ENCODE peak calls at places on chromosomes 7 and 10, in nine cellular contexts. One of them, this sample, is unnamed.

GRCh38 chr7:89312561-89312960 is 517.0 kb upstream of the TEX47 start:
- DNase-seq in tibial artery: no peak
- DNase-seq in RPMI7951: no peak
- DNase-seq in endothelial cell: no peak
- DNase-seq in activated CD4-positive, alpha-beta T cell treated with anti-CD3 and anti-CD28 coated beads for 1 hour: no peak
- DNase-seq in HFFc6: no peak
- DNase-seq in stimulated activated effector memory CD8-positive, alpha-beta T cell treated with anti-CD3 and anti-CD28 coated beads, Interleukin-12 subunit alpha, Interleukin-12 subunit beta, amount 100 ng/mL, for 72 hours: no peak
- DNase-seq in T-helper 1 cell: no peak
- DNase-seq in left colon: no peak
- DNase-seq in this sample: no peak

GRCh38 chr7:47411281-47411869 is 170.5 kb downstream of the TNS3 start:
- DNase-seq in stimulated activated effector memory CD8-positive, alpha-beta T cell treated with anti-CD3 and anti-CD28 coated beads, Interleukin-12 subunit alpha, Interleukin-12 subunit beta, amount 100 ng/mL, for 72 hours: no peak
- DNase-seq in tibial artery: peak; percentile 47
- DNase-seq in endothelial cell: no peak
- DNase-seq in T-helper 1 cell: no peak
- DNase-seq in left colon: no peak
- DNase-seq in RPMI7951: no peak
- DNase-seq in HFFc6: no peak
- DNase-seq in activated CD4-positive, alpha-beta T cell treated with anti-CD3 and anti-CD28 coated beads for 1 hour: no peak
- DNase-seq in this sample: no peak

GRCh38 chr10:28453926-28454325 is 79.0 kb upstream of the WAC start:
- DNase-seq in tibial artery: no peak
- DNase-seq in HFFc6: no peak
- DNase-seq in activated CD4-positive, alpha-beta T cell treated with anti-CD3 and anti-CD28 coated beads for 1 hour: no peak
- DNase-seq in RPMI7951: no peak
- DNase-seq in stimulated activated effector memory CD8-positive, alpha-beta T cell treated with anti-CD3 and anti-CD28 coated beads, Interleukin-12 subunit alpha, Interleukin-12 subunit beta, amount 100 ng/mL, for 72 hours: no peak
- DNase-seq in left colon: no peak
- DNase-seq in endothelial cell: no peak
- DNase-seq in T-helper 1 cell: no peak
- DNase-seq in this sample: no peak

GRCh38 chr10:72080042-72081035 is 8.0 kb downstream of the SPOCK2 start:
- DNase-seq in tibial artery: no peak
- DNase-seq in RPMI7951: no peak
- DNase-seq in left colon: no peak
- DNase-seq in stimulated activated effector memory CD8-positive, alpha-beta T cell treated with anti-CD3 and anti-CD28 coated beads, Interleukin-12 subunit alpha, Interleukin-12 subunit beta, amount 100 ng/mL, for 72 hours: no peak
- DNase-seq in endothelial cell: no peak
- DNase-seq in activated CD4-positive, alpha-beta T cell treated with anti-CD3 and anti-CD28 coated beads for 1 hour: no peak
- DNase-seq in HFFc6: no peak
- DNase-seq in T-helper 1 cell: no peak
- DNase-seq in this sample: no peak

GRCh38 chr10:133100706-133101463 is 13.2 kb downstream of the ADGRA1 start:
- DNase-seq in T-helper 1 cell: no peak
- DNase-seq in stimulated activated effector memory CD8-positive, alpha-beta T cell treated with anti-CD3 and anti-CD28 coated beads, Interleukin-12 subunit alpha, Interleukin-12 subunit beta, amount 100 ng/mL, for 72 hours: no peak
- DNase-seq in activated CD4-positive, alpha-beta T cell treated with anti-CD3 and anti-CD28 coated beads for 1 hour: no peak
- DNase-seq in RPMI7951: no peak
- DNase-seq in endothelial cell: peak; percentile 34
- DNase-seq in HFFc6: no peak
- DNase-seq in tibial artery: no peak
- DNase-seq in left colon: no peak
- DNase-seq in this sample: no peak

GRCh38 chr10:29619273-29619672 is 15.5 kb downstream of the SVIL start:
- DNase-seq in endothelial cell: no peak
- DNase-seq in RPMI7951: peak; percentile 74
- DNase-seq in T-helper 1 cell: no peak
- DNase-seq in activated CD4-positive, alpha-beta T cell treated with anti-CD3 and anti-CD28 coated beads for 1 hour: no peak
- DNase-seq in left colon: no peak
- DNase-seq in tibial artery: no peak
- DNase-seq in HFFc6: peak; percentile 41
- DNase-seq in stimulated activated effector memory CD8-positive, alpha-beta T cell treated with anti-CD3 and anti-CD28 coated beads, Interleukin-12 subunit alpha, Interleukin-12 subunit beta, amount 100 ng/mL, for 72 hours: no peak
- DNase-seq in this sample: no peak

GRCh38 chr7:22913116-22913515 is 90.5 kb upstream of the TOMM7 start:
- DNase-seq in activated CD4-positive, alpha-beta T cell treated with anti-CD3 and anti-CD28 coated beads for 1 hour: no peak
- DNase-seq in left colon: no peak
- DNase-seq in HFFc6: no peak
- DNase-seq in endothelial cell: no peak
- DNase-seq in tibial artery: no peak
- DNase-seq in RPMI7951: no peak
- DNase-seq in stimulated activated effector memory CD8-positive, alpha-beta T cell treated with anti-CD3 and anti-CD28 coated beads, Interleukin-12 subunit alpha, Interleukin-12 subunit beta, amount 100 ng/mL, for 72 hours: no peak
- DNase-seq in T-helper 1 cell: no peak
- DNase-seq in this sample: no peak

GRCh38 chr10:79269443-79269842 is 77.8 kb upstream of the PPIF start:
- DNase-seq in T-helper 1 cell: no peak
- DNase-seq in endothelial cell: no peak
- DNase-seq in left colon: no peak
- DNase-seq in tibial artery: no peak
- DNase-seq in RPMI7951: no peak
- DNase-seq in HFFc6: no peak
- DNase-seq in stimulated activated effector memory CD8-positive, alpha-beta T cell treated with anti-CD3 and anti-CD28 coated beads, Interleukin-12 subunit alpha, Interleukin-12 subunit beta, amount 100 ng/mL, for 72 hours: no peak
- DNase-seq in activated CD4-positive, alpha-beta T cell treated with anti-CD3 and anti-CD28 coated beads for 1 hour: no peak
- DNase-seq in this sample: no peak

GRCh38 chr10:24467094-24467493 is 256.6 kb downstream of the ARHGAP21 start:
- DNase-seq in RPMI7951: no peak
- DNase-seq in HFFc6: no peak
- DNase-seq in activated CD4-positive, alpha-beta T cell treated with anti-CD3 and anti-CD28 coated beads for 1 hour: no peak
- DNase-seq in T-helper 1 cell: no peak
- DNase-seq in endothelial cell: no peak
- DNase-seq in tibial artery: no peak
- DNase-seq in left colon: no peak
- DNase-seq in stimulated activated effector memory CD8-positive, alpha-beta T cell treated with anti-CD3 and anti-CD28 coated beads, Interleukin-12 subunit alpha, Interleukin-12 subunit beta, amount 100 ng/mL, for 72 hours: no peak
- DNase-seq in this sample: no peak

GRCh38 chr7:155947051-155947450 is 134.8 kb upstream of the SHH start:
- DNase-seq in tibial artery: no peak
- DNase-seq in HFFc6: no peak
- DNase-seq in stimulated activated effector memory CD8-positive, alpha-beta T cell treated with anti-CD3 and anti-CD28 coated beads, Interleukin-12 subunit alpha, Interleukin-12 subunit beta, amount 100 ng/mL, for 72 hours: no peak
- DNase-seq in activated CD4-positive, alpha-beta T cell treated with anti-CD3 and anti-CD28 coated beads for 1 hour: no peak
- DNase-seq in RPMI7951: peak; percentile 78
- DNase-seq in endothelial cell: no peak
- DNase-seq in T-helper 1 cell: no peak
- DNase-seq in left colon: no peak
- DNase-seq in this sample: no peak

GRCh38 chr7:157864911-157865310 is 528.1 kb downstream of the DNAJB6 start:
- DNase-seq in tibial artery: no peak
- DNase-seq in activated CD4-positive, alpha-beta T cell treated with anti-CD3 and anti-CD28 coated beads for 1 hour: no peak
- DNase-seq in HFFc6: no peak
- DNase-seq in RPMI7951: no peak
- DNase-seq in left colon: no peak
- DNase-seq in endothelial cell: no peak
- DNase-seq in T-helper 1 cell: no peak
- DNase-seq in stimulated activated effector memory CD8-positive, alpha-beta T cell treated with anti-CD3 and anti-CD28 coated beads, Interleukin-12 subunit alpha, Interleukin-12 subunit beta, amount 100 ng/mL, for 72 hours: no peak
- DNase-seq in this sample: no peak

GRCh38 chr10:28280652-28281051 is 22.2 kb downstream of the MPP7 start:
- DNase-seq in stimulated activated effector memory CD8-positive, alpha-beta T cell treated with anti-CD3 and anti-CD28 coated beads, Interleukin-12 subunit alpha, Interleukin-12 subunit beta, amount 100 ng/mL, for 72 hours: no peak
- DNase-seq in left colon: no peak
- DNase-seq in RPMI7951: no peak
- DNase-seq in endothelial cell: no peak
- DNase-seq in tibial artery: peak; percentile 71
- DNase-seq in activated CD4-positive, alpha-beta T cell treated with anti-CD3 and anti-CD28 coated beads for 1 hour: no peak
- DNase-seq in T-helper 1 cell: no peak
- DNase-seq in HFFc6: peak; percentile 39
- DNase-seq in this sample: no peak

GRCh38 chr7:151244156-151244870 is 4.2 kb downstream of the SMARCD3 start:
- DNase-seq in activated CD4-positive, alpha-beta T cell treated with anti-CD3 and anti-CD28 coated beads for 1 hour: peak; percentile 32
- DNase-seq in tibial artery: no peak
- DNase-seq in T-helper 1 cell: no peak
- DNase-seq in stimulated activated effector memory CD8-positive, alpha-beta T cell treated with anti-CD3 and anti-CD28 coated beads, Interleukin-12 subunit alpha, Interleukin-12 subunit beta, amount 100 ng/mL, for 72 hours: peak; percentile 48
- DNase-seq in HFFc6: peak; percentile 30
- DNase-seq in left colon: no peak
- DNase-seq in RPMI7951: peak; percentile 33
- DNase-seq in endothelial cell: peak; percentile 69
- DNase-seq in this sample: no peak

GRCh38 chr10:86304436-86304835 is 62.2 kb downstream of the GRID1 start:
- DNase-seq in HFFc6: no peak
- DNase-seq in endothelial cell: no peak
- DNase-seq in RPMI7951: no peak
- DNase-seq in stimulated activated effector memory CD8-positive, alpha-beta T cell treated with anti-CD3 and anti-CD28 coated beads, Interleukin-12 subunit alpha, Interleukin-12 subunit beta, amount 100 ng/mL, for 72 hours: no peak
- DNase-seq in tibial artery: peak; percentile 40
- DNase-seq in T-helper 1 cell: no peak
- DNase-seq in activated CD4-positive, alpha-beta T cell treated with anti-CD3 and anti-CD28 coated beads for 1 hour: no peak
- DNase-seq in left colon: no peak
- DNase-seq in this sample: no peak

GRCh38 chr7:120792091-120792860 is 65.7 kb downstream of the TSPAN12 start:
- DNase-seq in stimulated activated effector memory CD8-positive, alpha-beta T cell treated with anti-CD3 and anti-CD28 coated beads, Interleukin-12 subunit alpha, Interleukin-12 subunit beta, amount 100 ng/mL, for 72 hours: peak; percentile 43
- DNase-seq in RPMI7951: peak; percentile 69
- DNase-seq in T-helper 1 cell: peak; percentile 10
- DNase-seq in tibial artery: peak; percentile 83
- DNase-seq in left colon: peak; percentile 58
- DNase-seq in endothelial cell: peak; percentile 85
- DNase-seq in HFFc6: peak; percentile 54
- DNase-seq in activated CD4-positive, alpha-beta T cell treated with anti-CD3 and anti-CD28 coated beads for 1 hour: peak; percentile 42
- DNase-seq in this sample: peak; percentile 27

GRCh38 chr7:22452142-22452763 is 47.7 kb downstream of the STEAP1B start:
- DNase-seq in stimulated activated effector memory CD8-positive, alpha-beta T cell treated with anti-CD3 and anti-CD28 coated beads, Interleukin-12 subunit alpha, Interleukin-12 subunit beta, amount 100 ng/mL, for 72 hours: peak; percentile 16
- DNase-seq in tibial artery: no peak
- DNase-seq in HFFc6: no peak
- DNase-seq in left colon: peak; percentile 42
- DNase-seq in RPMI7951: no peak
- DNase-seq in endothelial cell: peak; percentile 71
- DNase-seq in activated CD4-positive, alpha-beta T cell treated with anti-CD3 and anti-CD28 coated beads for 1 hour: no peak
- DNase-seq in T-helper 1 cell: no peak
- DNase-seq in this sample: no peak

GRCh38 chr7:27953361-27953760 is 213.4 kb downstream of the TAX1BP1 start:
- DNase-seq in RPMI7951: peak; percentile 33
- DNase-seq in left colon: no peak
- DNase-seq in activated CD4-positive, alpha-beta T cell treated with anti-CD3 and anti-CD28 coated beads for 1 hour: no peak
- DNase-seq in tibial artery: no peak
- DNase-seq in stimulated activated effector memory CD8-positive, alpha-beta T cell treated with anti-CD3 and anti-CD28 coated beads, Interleukin-12 subunit alpha, Interleukin-12 subunit beta, amount 100 ng/mL, for 72 hours: no peak
- DNase-seq in endothelial cell: no peak
- DNase-seq in HFFc6: no peak
- DNase-seq in T-helper 1 cell: no peak
- DNase-seq in this sample: no peak

GRCh38 chr10:3467052-3467906 is 294.7 kb upstream of the PITRM1 start:
- DNase-seq in activated CD4-positive, alpha-beta T cell treated with anti-CD3 and anti-CD28 coated beads for 1 hour: no peak
- DNase-seq in endothelial cell: no peak
- DNase-seq in RPMI7951: peak; percentile 99
- DNase-seq in tibial artery: peak; percentile 89
- DNase-seq in T-helper 1 cell: no peak
- DNase-seq in stimulated activated effector memory CD8-positive, alpha-beta T cell treated with anti-CD3 and anti-CD28 coated beads, Interleukin-12 subunit alpha, Interleukin-12 subunit beta, amount 100 ng/mL, for 72 hours: no peak
- DNase-seq in left colon: peak; percentile 76
- DNase-seq in HFFc6: peak; percentile 96
- DNase-seq in this sample: peak; percentile 98

GRCh38 chr7:45187946-45188411 is 30.4 kb downstream of the RAMP3 start:
- DNase-seq in left colon: no peak
- DNase-seq in HFFc6: no peak
- DNase-seq in stimulated activated effector memory CD8-positive, alpha-beta T cell treated with anti-CD3 and anti-CD28 coated beads, Interleukin-12 subunit alpha, Interleukin-12 subunit beta, amount 100 ng/mL, for 72 hours: no peak
- DNase-seq in T-helper 1 cell: no peak
- DNase-seq in RPMI7951: no peak
- DNase-seq in activated CD4-positive, alpha-beta T cell treated with anti-CD3 and anti-CD28 coated beads for 1 hour: no peak
- DNase-seq in tibial artery: no peak
- DNase-seq in endothelial cell: no peak
- DNase-seq in this sample: no peak

GRCh38 chr10:50508315-50509051 is 115.3 kb downstream of the SGMS1 start:
- DNase-seq in activated CD4-positive, alpha-beta T cell treated with anti-CD3 and anti-CD28 coated beads for 1 hour: no peak
- DNase-seq in left colon: no peak
- DNase-seq in stimulated activated effector memory CD8-positive, alpha-beta T cell treated with anti-CD3 and anti-CD28 coated beads, Interleukin-12 subunit alpha, Interleukin-12 subunit beta, amount 100 ng/mL, for 72 hours: peak; percentile 40
- DNase-seq in HFFc6: no peak
- DNase-seq in RPMI7951: no peak
- DNase-seq in endothelial cell: no peak
- DNase-seq in T-helper 1 cell: no peak
- DNase-seq in tibial artery: no peak
- DNase-seq in this sample: no peak

GRCh38 chr10:123636598-123637325 is 29.4 kb upstream of the GPR26 start:
- DNase-seq in left colon: no peak
- DNase-seq in endothelial cell: no peak
- DNase-seq in stimulated activated effector memory CD8-positive, alpha-beta T cell treated with anti-CD3 and anti-CD28 coated beads, Interleukin-12 subunit alpha, Interleukin-12 subunit beta, amount 100 ng/mL, for 72 hours: no peak
- DNase-seq in activated CD4-positive, alpha-beta T cell treated with anti-CD3 and anti-CD28 coated beads for 1 hour: no peak
- DNase-seq in tibial artery: no peak
- DNase-seq in RPMI7951: peak; percentile 61
- DNase-seq in T-helper 1 cell: no peak
- DNase-seq in HFFc6: no peak
- DNase-seq in this sample: no peak

GRCh38 chr10:44962870-44963738 is 3.5 kb downstream of the RASSF4 start:
- DNase-seq in endothelial cell: no peak
- DNase-seq in activated CD4-positive, alpha-beta T cell treated with anti-CD3 and anti-CD28 coated beads for 1 hour: no peak
- DNase-seq in HFFc6: no peak
- DNase-seq in RPMI7951: no peak
- DNase-seq in T-helper 1 cell: no peak
- DNase-seq in tibial artery: peak; percentile 64
- DNase-seq in stimulated activated effector memory CD8-positive, alpha-beta T cell treated with anti-CD3 and anti-CD28 coated beads, Interleukin-12 subunit alpha, Interleukin-12 subunit beta, amount 100 ng/mL, for 72 hours: no peak
- DNase-seq in left colon: peak; percentile 62
- DNase-seq in this sample: no peak

GRCh38 chr10:114131094-114131493 is 42.9 kb downstream of the CCDC186 start:
- DNase-seq in activated CD4-positive, alpha-beta T cell treated with anti-CD3 and anti-CD28 coated beads for 1 hour: no peak
- DNase-seq in stimulated activated effector memory CD8-positive, alpha-beta T cell treated with anti-CD3 and anti-CD28 coated beads, Interleukin-12 subunit alpha, Interleukin-12 subunit beta, amount 100 ng/mL, for 72 hours: no peak
- DNase-seq in HFFc6: no peak
- DNase-seq in left colon: no peak
- DNase-seq in tibial artery: no peak
- DNase-seq in T-helper 1 cell: no peak
- DNase-seq in endothelial cell: no peak
- DNase-seq in RPMI7951: no peak
- DNase-seq in this sample: no peak

GRCh38 chr10:103262229-103262628 is 14.7 kb upstream of the INA start:
- DNase-seq in endothelial cell: no peak
- DNase-seq in activated CD4-positive, alpha-beta T cell treated with anti-CD3 and anti-CD28 coated beads for 1 hour: no peak
- DNase-seq in T-helper 1 cell: no peak
- DNase-seq in HFFc6: peak; percentile 62
- DNase-seq in stimulated activated effector memory CD8-positive, alpha-beta T cell treated with anti-CD3 and anti-CD28 coated beads, Interleukin-12 subunit alpha, Interleukin-12 subunit beta, amount 100 ng/mL, for 72 hours: no peak
- DNase-seq in left colon: no peak
- DNase-seq in tibial artery: no peak
- DNase-seq in RPMI7951: peak; percentile 37
- DNase-seq in this sample: no peak

GRCh38 chr10:128025951-128026350 is 100.3 kb downstream of the MKI67 start:
- DNase-seq in RPMI7951: no peak
- DNase-seq in tibial artery: no peak
- DNase-seq in HFFc6: no peak
- DNase-seq in left colon: no peak
- DNase-seq in activated CD4-positive, alpha-beta T cell treated with anti-CD3 and anti-CD28 coated beads for 1 hour: no peak
- DNase-seq in endothelial cell: no peak
- DNase-seq in stimulated activated effector memory CD8-positive, alpha-beta T cell treated with anti-CD3 and anti-CD28 coated beads, Interleukin-12 subunit alpha, Interleukin-12 subunit beta, amount 100 ng/mL, for 72 hours: no peak
- DNase-seq in T-helper 1 cell: no peak
- DNase-seq in this sample: no peak

GRCh38 chr10:50622497-50623298 is 1.1 kb downstream of the SGMS1 start:
- DNase-seq in HFFc6: peak; percentile 25
- DNase-seq in activated CD4-positive, alpha-beta T cell treated with anti-CD3 and anti-CD28 coated beads for 1 hour: peak; percentile 14
- DNase-seq in stimulated activated effector memory CD8-positive, alpha-beta T cell treated with anti-CD3 and anti-CD28 coated beads, Interleukin-12 subunit alpha, Interleukin-12 subunit beta, amount 100 ng/mL, for 72 hours: peak; percentile 13
- DNase-seq in endothelial cell: peak; percentile 38
- DNase-seq in left colon: peak; percentile 56
- DNase-seq in RPMI7951: peak; percentile 37
- DNase-seq in tibial artery: peak; percentile 73
- DNase-seq in T-helper 1 cell: peak; percentile 8
- DNase-seq in this sample: no peak

GRCh38 chr7:154871928-154872750 is 130.8 kb downstream of the PAXIP1 start:
- DNase-seq in endothelial cell: no peak
- DNase-seq in RPMI7951: no peak
- DNase-seq in HFFc6: no peak
- DNase-seq in tibial artery: no peak
- DNase-seq in T-helper 1 cell: no peak
- DNase-seq in activated CD4-positive, alpha-beta T cell treated with anti-CD3 and anti-CD28 coated beads for 1 hour: no peak
- DNase-seq in left colon: no peak
- DNase-seq in stimulated activated effector memory CD8-positive, alpha-beta T cell treated with anti-CD3 and anti-CD28 coated beads, Interleukin-12 subunit alpha, Interleukin-12 subunit beta, amount 100 ng/mL, for 72 hours: no peak
- DNase-seq in this sample: no peak

GRCh38 chr7:113752289-113752688 is 166.5 kb downstream of the PPP1R3A start:
- DNase-seq in T-helper 1 cell: no peak
- DNase-seq in stimulated activated effector memory CD8-positive, alpha-beta T cell treated with anti-CD3 and anti-CD28 coated beads, Interleukin-12 subunit alpha, Interleukin-12 subunit beta, amount 100 ng/mL, for 72 hours: no peak
- DNase-seq in endothelial cell: no peak
- DNase-seq in activated CD4-positive, alpha-beta T cell treated with anti-CD3 and anti-CD28 coated beads for 1 hour: no peak
- DNase-seq in tibial artery: no peak
- DNase-seq in HFFc6: no peak
- DNase-seq in left colon: no peak
- DNase-seq in RPMI7951: no peak
- DNase-seq in this sample: no peak

GRCh38 chr7:51899611-51900010 is 583.0 kb upstream of the COBL start:
- DNase-seq in endothelial cell: no peak
- DNase-seq in activated CD4-positive, alpha-beta T cell treated with anti-CD3 and anti-CD28 coated beads for 1 hour: no peak
- DNase-seq in RPMI7951: no peak
- DNase-seq in HFFc6: no peak
- DNase-seq in left colon: no peak
- DNase-seq in T-helper 1 cell: no peak
- DNase-seq in tibial artery: no peak
- DNase-seq in stimulated activated effector memory CD8-positive, alpha-beta T cell treated with anti-CD3 and anti-CD28 coated beads, Interleukin-12 subunit alpha, Interleukin-12 subunit beta, amount 100 ng/mL, for 72 hours: no peak
- DNase-seq in this sample: no peak

GRCh38 chr7:131068604-131069021 is 259.1 kb upstream of the MKLN1 start:
- DNase-seq in HFFc6: peak; percentile 39
- DNase-seq in T-helper 1 cell: no peak
- DNase-seq in activated CD4-positive, alpha-beta T cell treated with anti-CD3 and anti-CD28 coated beads for 1 hour: no peak
- DNase-seq in RPMI7951: peak; percentile 17
- DNase-seq in endothelial cell: no peak
- DNase-seq in left colon: no peak
- DNase-seq in stimulated activated effector memory CD8-positive, alpha-beta T cell treated with anti-CD3 and anti-CD28 coated beads, Interleukin-12 subunit alpha, Interleukin-12 subunit beta, amount 100 ng/mL, for 72 hours: no peak
- DNase-seq in tibial artery: no peak
- DNase-seq in this sample: no peak

GRCh38 chr10:7153750-7154149 is 257.1 kb downstream of the SFMBT2 start:
- DNase-seq in RPMI7951: peak; percentile 37
- DNase-seq in tibial artery: no peak
- DNase-seq in stimulated activated effector memory CD8-positive, alpha-beta T cell treated with anti-CD3 and anti-CD28 coated beads, Interleukin-12 subunit alpha, Interleukin-12 subunit beta, amount 100 ng/mL, for 72 hours: no peak
- DNase-seq in activated CD4-positive, alpha-beta T cell treated with anti-CD3 and anti-CD28 coated beads for 1 hour: no peak
- DNase-seq in T-helper 1 cell: no peak
- DNase-seq in HFFc6: no peak
- DNase-seq in left colon: no peak
- DNase-seq in endothelial cell: no peak
- DNase-seq in this sample: no peak

This sample was measured in GM04504.